ENCODE peak calls at places on chromosomes 1 and 21, in eight cellular contexts. L is lower lobe of right lung, B is heart left ventricle, Q is Peyer's patch, S is AG09309, Y is tibial artery, I is WERI-Rb-1, G is pancreas. V is an unnamed sample.

GRCh38 chr1:88891318-88892145 is at the start of gene GTF2B:
- DNase-seq in L (peak; percentile 93), B (peak; percentile 94), Q (peak; percentile 95), S (peak; percentile 87), Y (peak; percentile 92), I (peak; percentile 92), G (peak; percentile 90), V (peak; percentile 95)

GRCh38 chr1:207362962-207363858 is 41.7 kb downstream of the CD55 start:
- DNase-seq in L (no peak), B (no peak), Q (no peak), S (no peak), Y (no peak), I (no peak), G (no peak), V (peak; percentile 9)

GRCh38 chr1:59139396-59139795 is 157.5 kb upstream of the FGGY start:
- DNase-seq in L (no peak), B (no peak), Q (no peak), S (no peak), Y (no peak), I (no peak), G (no peak), V (no peak)

GRCh38 chr21:43764576-43765495 is 11.3 kb downstream of the CSTB start:
- DNase-seq in L (no peak), B (no peak), Q (no peak), S (no peak), Y (no peak), I (no peak), G (no peak), V (peak; percentile 16)

GRCh38 chr1:115644109-115644508 is 2.3 kb downstream of the VANGL1 start:
- DNase-seq in L (no peak), B (no peak), Q (no peak), S (no peak), Y (no peak), I (no peak), G (no peak), V (no peak)

GRCh38 chr1:39717809-39718208 is 20.9 kb upstream of the PPIE start:
- DNase-seq in L (no peak), B (no peak), Q (no peak), S (no peak), Y (no peak), I (no peak), G (no peak), V (no peak)

GRCh38 chr1:108512239-108513071 is 47.4 kb upstream of the EEIG2 start:
- DNase-seq in L (no peak), B (no peak), Q (no peak), S (no peak), Y (no peak), I (no peak), G (no peak), V (peak; percentile 11)

GRCh38 chr1:33612877-33613487 is 140.5 kb downstream of the ZSCAN20 start:
- DNase-seq in L (no peak), B (peak; percentile 56), Q (no peak), S (peak; percentile 13), Y (peak; percentile 40), I (peak; percentile 66), G (peak; percentile 77), V (peak; percentile 44)

GRCh38 chr1:199868777-199869176 is 158.7 kb upstream of the NR5A2 start:
- DNase-seq in L (no peak), B (no peak), Q (no peak), S (no peak), Y (no peak), I (no peak), G (no peak), V (no peak)

GRCh38 chr1:31383967-31384366 is 11.1 kb upstream of the FABP3 start:
- DNase-seq in L (no peak), B (no peak), Q (no peak), S (no peak), Y (no peak), I (peak; percentile 71), G (no peak), V (no peak)

GRCh38 chr1:40076895-40077312 is 20.1 kb downstream of the PPT1 start:
- DNase-seq in L (no peak), B (no peak), Q (no peak), S (peak; percentile 81), Y (no peak), I (no peak), G (no peak), V (peak; percentile 87)

GRCh38 chr21:36516271-36516670 is 36.3 kb upstream of the CLDN14 start:
- DNase-seq in L (no peak), B (no peak), Q (no peak), S (no peak), Y (no peak), I (no peak), G (no peak), V (no peak)

GRCh38 chr1:115980998-115981993 is 5.0 kb downstream of the SLC22A15 start:
- DNase-seq in L (no peak), B (no peak), Q (no peak), S (peak; percentile 20), Y (no peak), I (peak; percentile 38), G (peak; percentile 37), V (peak; percentile 71)

GRCh38 chr1:76864383-76864782 is 2.9 kb upstream of the ST6GALNAC5 start:
- DNase-seq in L (no peak), B (no peak), Q (no peak), S (no peak), Y (no peak), I (no peak), G (no peak), V (no peak)

GRCh38 chr1:8646996-8647395 is 170.4 kb downstream of the RERE start:
- DNase-seq in L (no peak), B (no peak), Q (no peak), S (no peak), Y (no peak), I (no peak), G (no peak), V (no peak)

DNA sequence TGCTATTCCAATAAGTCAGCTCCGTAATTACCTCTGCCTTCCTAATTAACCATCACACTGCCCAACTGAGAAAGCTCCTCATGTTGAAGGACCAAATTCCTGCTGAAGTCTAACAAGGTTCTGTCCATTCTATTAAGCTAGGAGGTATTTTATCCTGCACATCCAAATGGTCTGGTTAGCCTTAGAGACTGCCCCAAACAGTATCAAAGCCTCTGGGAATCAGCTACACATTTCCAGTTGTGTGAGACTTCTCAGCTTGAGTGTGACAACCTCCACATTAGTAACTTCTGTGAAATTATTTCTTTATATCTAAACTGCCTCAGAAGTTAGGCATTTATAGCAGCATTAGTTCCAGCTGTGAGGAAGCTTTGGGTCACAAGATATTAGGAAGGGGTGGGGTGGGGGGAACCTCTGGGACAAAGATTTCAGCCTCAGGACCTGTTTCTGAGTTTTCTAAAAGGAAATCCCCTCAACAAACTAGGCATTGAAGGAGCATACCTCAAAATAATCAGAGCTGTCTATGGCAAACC is 150.5 kb upstream of the DUSP10 start:
- DNase-seq in L (no peak), B (no peak), Q (no peak), S (no peak), Y (no peak), I (no peak), G (no peak), V (no peak)
- TF ChIP-seq CTCF in L (no peak), B (no peak), Q (no peak), S (no peak), Y (no peak), I (no peak), G (no peak), V (no peak)

GRCh38 chr1:87523466-87523865 is 194.8 kb downstream of the LMO4 start:
- DNase-seq in L (no peak), B (no peak), Q (no peak), S (no peak), Y (peak; percentile 33), I (no peak), G (no peak), V (no peak)
- TF ChIP-seq CTCF in L (no peak), B (no peak), Q (no peak), S (no peak), Y (no peak), I (no peak), G (no peak), V (no peak)

DNA sequence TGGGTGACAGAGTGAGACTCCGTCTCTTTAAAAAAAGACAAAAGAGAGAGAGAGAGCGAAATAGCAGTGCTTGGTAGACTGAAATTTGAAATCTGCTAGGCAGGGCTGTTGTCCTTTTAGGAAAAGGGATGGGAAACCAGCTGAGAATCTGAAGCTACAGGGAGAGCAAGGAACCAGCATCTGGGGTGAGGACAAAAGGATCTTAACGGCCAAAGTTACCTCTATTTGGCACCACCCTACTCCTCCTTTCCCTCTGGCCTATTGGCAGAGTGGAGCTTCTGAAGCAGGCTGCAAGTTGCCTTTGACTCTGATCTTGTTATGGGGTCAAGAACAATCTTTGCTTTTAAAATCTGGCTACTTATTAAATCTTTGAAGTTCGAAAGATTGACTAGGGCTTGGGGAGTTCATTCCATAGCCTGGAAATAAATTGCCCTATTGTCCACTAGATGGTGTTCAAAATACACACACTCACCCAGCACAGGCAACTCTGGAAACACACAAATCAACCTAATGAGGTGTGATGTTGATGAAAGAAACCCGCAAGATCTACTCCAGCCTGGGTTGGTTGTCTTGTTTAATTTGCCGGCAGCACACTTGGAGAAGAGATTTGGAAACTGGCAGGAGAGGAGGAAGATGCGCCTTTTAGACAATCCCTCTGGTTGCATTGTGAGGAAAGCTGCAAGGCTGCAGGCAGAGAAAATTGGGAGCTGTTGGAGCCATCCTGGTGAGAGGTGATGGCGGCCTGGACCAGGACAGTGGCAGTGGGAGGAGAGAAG is 16.5 kb upstream of the PARP1 start:
- DNase-seq in L (no peak), B (no peak), Q (no peak), S (no peak), Y (no peak), I (no peak), G (no peak), V (peak; percentile 23)
- TF ChIP-seq CTCF in L (peak; percentile 51), B (peak; percentile 54), Q (peak; percentile 84), S (peak; percentile 60), Y (peak; percentile 43), I (peak; percentile 43), G (peak; percentile 44), V (peak; percentile 75)

GRCh38 chr21:31658053-31658452 is 1.4 kb upstream of the SOD1 start:
- DNase-seq in L (no peak), B (no peak), Q (no peak), S (no peak), Y (no peak), I (no peak), G (no peak), V (no peak)

GRCh38 chr21:31663584-31664249 is 4.2 kb downstream of the SOD1 start:
- DNase-seq in L (no peak), B (no peak), Q (no peak), S (no peak), Y (no peak), I (no peak), G (no peak), V (no peak)

GRCh38 chr21:31656199-31657095 is 3.0 kb upstream of the SOD1 start:
- DNase-seq in L (no peak), B (no peak), Q (no peak), S (peak; percentile 27), Y (no peak), I (no peak), G (no peak), V (no peak)

GRCh38 chr21:31659286-31660133 is at the start of gene SOD1:
- DNase-seq in L (peak; percentile 96), B (peak; percentile 97), Q (peak; percentile 96), S (peak; percentile 64), Y (peak; percentile 94), I (peak; percentile 98), G (peak; percentile 93), V (peak; percentile 88)

DNA sequence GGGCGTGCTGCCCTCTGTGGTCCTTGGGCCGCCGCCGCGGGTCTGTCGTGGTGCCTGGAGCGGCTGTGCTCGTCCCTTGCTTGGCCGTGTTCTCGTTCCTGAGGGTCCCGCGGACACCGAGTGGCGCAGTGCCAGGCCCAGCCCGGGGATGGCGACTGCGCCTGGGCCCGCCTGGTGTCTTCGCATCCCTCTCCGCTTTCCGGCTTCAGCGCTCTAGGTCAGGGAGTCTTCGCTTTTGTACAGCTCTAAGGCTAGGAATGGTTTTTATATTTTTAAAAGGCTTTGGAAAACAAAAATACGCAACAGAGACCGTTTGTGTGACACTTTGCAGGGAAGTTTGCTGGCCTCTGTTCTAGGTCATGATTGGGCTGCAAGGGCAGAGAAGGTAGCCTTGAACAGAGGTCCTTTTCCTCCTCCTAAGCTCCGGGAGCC is 657 bp downstream of the SOD1 start:
- DNase-seq in L (no peak), B (peak; percentile 58), Q (peak; percentile 30), S (no peak), Y (peak; percentile 34), I (peak; percentile 50), G (no peak), V (no peak)
- TF ChIP-seq CTCF in L (no peak), B (no peak), Q (no peak), S (no peak), Y (no peak), I (no peak), G (no peak), V (no peak)

V was measured in HFFc6.